ENCODE peak calls at places on chromosomes 4 and X, in nine cellular contexts. X is T-cell; Y is stimulated activated CD4-positive, alpha-beta T cell treated with anti-CD3 and anti-CD28 coated beads, Interleukin-4, amount 100 ng/mL, for 1 hour; G is H9; C is ELR; F is NCI-H1048; V is LoVo; O is NCI-H1092; T is nephron progenitor cell. W is an unnamed sample.

GRCh38 chr4:77636902-77637301 is 31.3 kb downstream of the CXCL13 start:
- DNase-seq in F (no peak), V (peak), G (no peak), T (no peak), C (peak), X (no peak), Y (no peak), O (no peak), W (no peak)

GRCh38 chr4:1979477-1980196 is 29.1 kb downstream of the NELFA start:
- DNase-seq in V (no peak), Y (no peak), O (no peak), C (no peak), G (peak), F (no peak), T (no peak), X (no peak), W (peak)

GRCh38 chrX:48890934-48891401 is 6.6 kb downstream of the TIMM17B start:
- DNase-seq in C (peak), X (no peak), Y (no peak), O (no peak), V (no peak), G (no peak), T (peak), F (no peak), W (no peak)

GRCh38 chrX:74343970-74344622 is 40.1 kb downstream of the ZCCHC13 start:
- DNase-seq in C (peak), Y (peak), G (peak), V (peak), O (peak), F (no peak), X (peak), T (peak), W (no peak)

GRCh38 chr4:72899214-72899613 is 170.3 kb downstream of the COX18 start:
- DNase-seq in X (no peak), O (no peak), V (no peak), C (no peak), G (no peak), T (no peak), F (no peak), Y (no peak), W (no peak)

GRCh38 chr4:116357758-116358157 is 727.6 kb downstream of the TRAM1L1 start:
- DNase-seq in X (no peak), O (no peak), V (no peak), F (no peak), Y (no peak), T (no peak), C (no peak), G (no peak), W (no peak)

GRCh38 chr4:185112104-185112503 is 31.0 kb upstream of the SLC25A4 start:
- DNase-seq in C (peak), V (peak), O (no peak), G (no peak), F (no peak), X (no peak), T (no peak), Y (no peak), W (no peak)

GRCh38 chrX:136204571-136204970 is 46.6 kb downstream of the MAP7D3 start:
- DNase-seq in C (peak), T (no peak), V (no peak), F (no peak), O (no peak), Y (no peak), G (peak), X (no peak), W (no peak)

GRCh38 chr4:77921701-77922100 is 59.1 kb downstream of the MRPL1 start:
- DNase-seq in O (no peak), X (no peak), F (no peak), T (no peak), G (no peak), C (peak), Y (no peak), V (peak), W (no peak)

GRCh38 chrX:144334577-144334976 is 450.7 kb downstream of the UBE2NL start:
- DNase-seq in C (no peak), T (no peak), G (peak), Y (no peak), V (no peak), F (no peak), O (no peak), X (no peak), W (no peak)

GRCh38 chrX:83759872-83760271 is 101.1 kb upstream of the CYLC1 start:
- DNase-seq in X (no peak), Y (no peak), F (no peak), T (no peak), G (no peak), C (peak), O (peak), V (peak), W (no peak)

GRCh38 chrX:20144491-20144890 is 2.9 kb upstream of the EIF1AX start:
- DNase-seq in T (no peak), X (no peak), G (no peak), V (no peak), O (no peak), C (peak), F (no peak), Y (no peak), W (no peak)

GRCh38 chrX:72621163-72621562 is 48.5 kb upstream of the HDAC8 start:
- DNase-seq in V (no peak), F (no peak), O (no peak), T (no peak), X (no peak), G (no peak), C (peak), Y (no peak), W (no peak)

GRCh38 chr4:82415922-82416365 is 14.3 kb downstream of the HNRNPDL start:
- DNase-seq in X (no peak), F (no peak), O (no peak), T (no peak), C (no peak), G (no peak), V (no peak), Y (no peak), W (no peak)

GRCh38 chrX:39840141-39841126 is 257.3 kb downstream of the BCOR start:
- DNase-seq in Y (no peak), T (no peak), C (no peak), X (no peak), O (peak), G (no peak), F (no peak), V (no peak), W (no peak)

GRCh38 chr4:128525387-128525786 is 237.8 kb upstream of the PGRMC2 start:
- DNase-seq in F (no peak), O (no peak), G (no peak), Y (no peak), C (peak), V (no peak), X (no peak), T (no peak), W (no peak)

GRCh38 chrX:68261060-68261672 is 172.1 kb downstream of the OPHN1 start:
- DNase-seq in O (no peak), C (peak), F (no peak), G (no peak), V (no peak), Y (no peak), X (no peak), T (no peak), W (no peak)

GRCh38 chr4:165879581-165879980 is 6.5 kb downstream of the TLL1 start:
- DNase-seq in V (no peak), C (no peak), G (no peak), O (no peak), X (no peak), Y (no peak), T (no peak), F (no peak), W (no peak)

GRCh38 chr4:162984621-162985020 is 182.1 kb downstream of the NAF1 start:
- DNase-seq in C (no peak), X (no peak), G (no peak), F (no peak), Y (no peak), V (no peak), O (no peak), T (no peak), W (no peak)

GRCh38 chr4:181991374-181991773 is 251.8 kb upstream of the TENM3 start:
- DNase-seq in T (peak), O (no peak), V (no peak), F (no peak), X (no peak), G (no peak), C (no peak), Y (no peak), W (no peak)

GRCh38 chr4:150683775-150684350 is 101.9 kb downstream of the MAB21L2 start:
- DNase-seq in G (no peak), Y (no peak), F (no peak), O (no peak), V (no peak), T (no peak), C (no peak), X (no peak), W (no peak)

GRCh38 chr4:184434021-184434420 is 40.3 kb downstream of the IRF2 start:
- DNase-seq in O (no peak), G (no peak), T (no peak), F (no peak), V (no peak), C (no peak), Y (no peak), X (no peak), W (no peak)

W was measured in activated CD8-positive, alpha-beta memory T cell treated with anti-CD3 and anti-CD28 coated beads for 24 hours.